ENCODE peak calls at places on chromosomes 16 and 17, in six cellular contexts. H, F, E, K, R and Z are unnamed samples.

GRCh38 chr17:41547921-41548843 is 20.1 kb upstream of the KRT19 start:
- DNase-seq in E (peak; percentile 95), H (peak; percentile 75), R (peak; percentile 95), F (peak; percentile 46), K (peak; percentile 6), Z (peak; percentile 77)

GRCh38 chr16:85770741-85771140 is 19.8 kb upstream of the C16orf74 start:
- DNase-seq in H (no peak), K (no peak), R (no peak), F (no peak), E (no peak), Z (no peak)

GRCh38 chr17:78998311-78999055 is 11.1 kb downstream of the CANT1 start:
- DNase-seq in F (no peak), K (no peak), E (peak; percentile 66), H (no peak), R (no peak), Z (peak; percentile 95)

GRCh38 chr16:5054876-5055865 is 10.6 kb downstream of the C16orf89 start:
- DNase-seq in F (no peak), R (no peak), K (no peak), E (no peak), H (no peak), Z (no peak)

GRCh38 chr16:89179656-89180315 is 8.2 kb downstream of the CDH15 start:
- DNase-seq in K (no peak), H (no peak), F (no peak), E (no peak), R (no peak), Z (no peak)

GRCh38 chr16:77993586-77993985 is 28.8 kb upstream of the CLEC3A start:
- DNase-seq in H (no peak), F (no peak), K (no peak), R (no peak), E (no peak), Z (no peak)

GRCh38 chr16:2458887-2459646 is 842 bp upstream of the TEDC2 start:
- DNase-seq in H (no peak), F (no peak), E (peak; percentile 1), K (no peak), R (no peak), Z (peak; percentile 54)

GRCh38 chr16:11075163-11075562 is 130.8 kb downstream of the CLEC16A start:
- DNase-seq in F (no peak), E (no peak), H (no peak), R (no peak), K (no peak), Z (no peak)

GRCh38 chr16:51731160-51731559 is 580.1 kb upstream of the SALL1 start:
- DNase-seq in H (no peak), K (no peak), R (no peak), E (no peak), F (no peak), Z (no peak)

GRCh38 chr16:31528726-31529397 is 1.2 kb downstream of the AHSP start:
- DNase-seq in H (no peak), F (no peak), R (no peak), E (no peak), K (no peak), Z (no peak)

GRCh38 chr16:85565796-85566501 is 47.2 kb upstream of the GSE1 start:
- DNase-seq in F (no peak), R (no peak), E (no peak), K (no peak), H (no peak), Z (no peak)

GRCh38 chr17:38912221-38912813 is 13.1 kb upstream of the LASP1NB start:
- DNase-seq in H (peak; percentile 35), E (no peak), R (no peak), K (no peak), F (peak; percentile 95), Z (peak; percentile 85)

GRCh38 chr17:81925860-81926450 is 1.6 kb downstream of the MAFG start:
- DNase-seq in K (no peak), E (no peak), R (no peak), H (no peak), F (no peak), Z (no peak)

GRCh38 chr16:53817117-53817516 is 113.2 kb downstream of the FTO start:
- DNase-seq in E (peak; percentile 72), K (no peak), H (no peak), F (no peak), R (peak; percentile 82), Z (no peak)

GRCh38 chr16:71350821-71351557 is 7.5 kb upstream of the CALB2 start:
- DNase-seq in K (no peak), E (no peak), H (no peak), R (no peak), F (no peak), Z (no peak)

GRCh38 chr16:1533443-1533951 is at the start of gene TMEM204:
- DNase-seq in R (no peak), K (peak; percentile 66), H (no peak), F (peak; percentile 46), E (no peak), Z (peak; percentile 94)

GRCh38 chr17:82696259-82696658 is 2.2 kb downstream of the RAB40B start:
- DNase-seq in R (no peak), K (no peak), H (no peak), E (no peak), F (no peak), Z (peak; percentile 30)

GRCh38 chr17:62718420-62718819 is 89.7 kb downstream of the MARCHF10 start:
- DNase-seq in R (no peak), E (peak; percentile 23), H (no peak), F (no peak), K (no peak), Z (no peak)

GRCh38 chr17:72407336-72408121 is 286.7 kb downstream of the SOX9 start:
- DNase-seq in K (no peak), H (peak; percentile 62), R (peak; percentile 93), E (peak; percentile 100), F (peak; percentile 79), Z (peak; percentile 71)

GRCh38 chr17:75271233-75271954 is 363 bp upstream of the MIF4GD start:
- DNase-seq in H (peak; percentile 71), E (peak; percentile 90), K (peak; percentile 85), R (peak; percentile 80), F (peak; percentile 85), Z (peak; percentile 93)

GRCh38 chr16:5979905-5980550 is 882.4 kb upstream of the EEF2KMT start:
- DNase-seq in R (no peak), E (no peak), H (no peak), K (no peak), F (no peak), Z (no peak)

GRCh38 chr17:38533706-38534497 is 71.8 kb downstream of the SRCIN1 start:
- DNase-seq in F (no peak), H (no peak), R (no peak), E (no peak), K (no peak), Z (no peak)

GRCh38 chr16:66512589-66513404 is 37.1 kb downstream of the TK2 start:
- DNase-seq in R (peak; percentile 86), F (no peak), K (no peak), E (peak; percentile 87), H (no peak), Z (no peak)

GRCh38 chr17:50660042-50660886 is 25.6 kb downstream of the ABCC3 start:
- DNase-seq in H (no peak), F (peak; percentile 29), E (peak; percentile 70), R (peak; percentile 95), K (no peak), Z (peak; percentile 82)

GRCh38 chr17:17063546-17064122 is 21.4 kb downstream of the MPRIP start:
- DNase-seq in E (peak; percentile 65), R (peak; percentile 56), H (peak; percentile 91), K (no peak), F (peak; percentile 49), Z (peak; percentile 86)
- H3K27ac ChIP-seq in E (peak overlapping the region; percentile 16), R (peak overlapping the region; percentile 43), H (peak overlapping the region; percentile 78), K (no peak overlapping the region), F (peak overlapping the region; percentile 19), Z (peak overlapping the region; percentile 5)

GRCh38 chr16:3665508-3665907 is 11.0 kb downstream of the DNASE1 start:
- DNase-seq in R (no peak), K (peak; percentile 23), F (no peak), E (no peak), H (no peak), Z (no peak)
- H3K27ac ChIP-seq in R (no peak overlapping the region), K (peak overlapping the region; percentile 0), F (no peak overlapping the region), E (no peak overlapping the region), H (no peak overlapping the region), Z (no peak overlapping the region)

GRCh38 chr17:1995321-1996242 is 29.6 kb downstream of the RTN4RL1 start:
- DNase-seq in R (no peak), H (no peak), E (no peak), F (peak; percentile 36), K (no peak), Z (no peak)

GRCh38 chr17:1994707-1995106 is 30.4 kb downstream of the RTN4RL1 start:
- DNase-seq in F (no peak), H (no peak), K (no peak), R (no peak), E (no peak), Z (no peak)

GRCh38 chr17:1997146-1997586 is 28.0 kb downstream of the RTN4RL1 start:
- DNase-seq in F (peak; percentile 42), H (no peak), E (peak; percentile 85), R (peak; percentile 78), K (no peak), Z (no peak)

GRCh38 chr17:1997587-1998425 is 27.3 kb downstream of the RTN4RL1 start:
- DNase-seq in F (peak; percentile 97), E (peak; percentile 60), R (peak; percentile 71), K (no peak), H (no peak), Z (peak; percentile 77)

GRCh38 chr17:1996243-1997145 is 28.6 kb downstream of the RTN4RL1 start:
- DNase-seq in H (no peak), K (no peak), R (no peak), F (peak; percentile 40), E (no peak), Z (no peak)
- H3K27ac ChIP-seq in H (peak overlapping the region; percentile 86), K (no peak overlapping the region), R (peak overlapping the region; percentile 96), F (peak overlapping the region; percentile 94), E (peak overlapping the region; percentile 87), Z (no peak overlapping the region)

DNA sequence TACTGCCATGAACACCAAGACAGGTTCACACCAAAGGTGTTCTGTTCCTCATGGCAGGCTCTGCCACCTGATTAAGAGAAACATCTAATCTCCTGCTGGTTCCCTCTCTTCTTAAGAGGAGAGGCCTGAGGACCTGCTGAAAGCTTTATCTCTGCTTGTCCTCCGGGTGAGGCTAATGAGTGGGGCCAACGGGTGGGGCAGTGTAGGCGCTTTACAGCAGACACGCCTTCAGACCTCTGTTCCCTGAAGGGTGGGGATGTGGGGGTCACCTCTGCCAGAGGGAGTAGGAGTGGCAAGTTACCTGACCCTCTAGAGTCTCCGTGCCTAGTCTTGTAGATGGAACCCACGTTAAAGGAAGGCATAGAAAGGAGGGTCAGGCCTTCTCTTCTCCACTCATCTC is 4.2 kb upstream of the MRM1 start:
- DNase-seq in K (no peak), H (no peak), F (no peak), R (no peak), E (no peak), Z (no peak)
- H3K27ac ChIP-seq in K (no peak overlapping the region), H (no peak overlapping the region), F (no peak overlapping the region), R (no peak overlapping the region), E (no peak overlapping the region), Z (no peak overlapping the region)

GRCh38 chr16:75927824-75928223 is 201.5 kb upstream of the CPHXL start:
- DNase-seq in E (no peak), H (no peak), R (no peak), K (no peak), F (no peak), Z (no peak)
- H3K27ac ChIP-seq in E (no peak overlapping the region), H (no peak overlapping the region), R (no peak overlapping the region), K (no peak overlapping the region), F (no peak overlapping the region), Z (no peak overlapping the region)

DNA sequence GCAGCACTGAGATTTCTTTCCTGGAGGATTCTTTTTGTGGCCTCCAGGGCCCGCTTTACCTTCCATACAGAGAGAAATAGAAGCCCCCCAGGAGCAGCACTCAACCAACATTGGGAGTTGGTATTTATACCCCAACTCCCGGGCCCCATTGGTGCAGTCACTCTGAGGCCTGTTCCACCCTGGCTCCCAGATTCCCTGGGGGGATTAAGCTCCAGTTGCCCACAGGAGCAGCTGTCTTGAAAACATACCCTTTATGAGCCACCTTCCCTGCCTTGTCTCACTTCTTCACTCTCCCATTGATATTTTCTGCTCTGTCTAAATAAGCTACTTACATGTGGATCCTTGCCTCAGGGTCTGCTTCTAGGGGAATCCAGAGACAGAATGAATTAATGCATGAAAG is 167.8 kb downstream of the KATNIP start:
- DNase-seq in R (no peak), E (no peak), H (peak; percentile 7), F (no peak), K (no peak), Z (no peak)
- H3K27ac ChIP-seq in R (no peak overlapping the region), E (no peak overlapping the region), H (peak overlapping the region; percentile 93), F (peak overlapping the region; percentile 49), K (no peak overlapping the region), Z (no peak overlapping the region)